ENCODE peak calls at places on chromosomes 11 and 22, in seven cellular contexts. One of them, this sample, is unnamed.

GRCh38 chr22:30878516-30879365 is 89.8 kb downstream of the MORC2 start:
- DNase-seq in AG04450: no peak
- DNase-seq in astrocyte of the spinal cord: no peak
- DNase-seq in Peyer's patch: no peak
- DNase-seq in lung: no peak
- DNase-seq in stomach: no peak
- DNase-seq in psoas muscle: no peak
- DNase-seq in this sample: peak; percentile 12

GRCh38 chr11:46049325-46049860 is 71.9 kb downstream of the PHF21A start:
- DNase-seq in AG04450: no peak
- DNase-seq in astrocyte of the spinal cord: no peak
- DNase-seq in Peyer's patch: no peak
- DNase-seq in lung: no peak
- DNase-seq in stomach: no peak
- DNase-seq in psoas muscle: no peak
- DNase-seq in this sample: no peak

GRCh38 chr11:128284634-128285033 is 302.7 kb downstream of the ETS1 start:
- DNase-seq in AG04450: no peak
- DNase-seq in astrocyte of the spinal cord: no peak
- DNase-seq in Peyer's patch: no peak
- DNase-seq in lung: no peak
- DNase-seq in stomach: no peak
- DNase-seq in psoas muscle: no peak
- DNase-seq in this sample: no peak

GRCh38 chr11:8814209-8814922 is 96.6 kb upstream of the AKIP1 start:
- DNase-seq in AG04450: no peak
- DNase-seq in astrocyte of the spinal cord: peak; percentile 46
- DNase-seq in Peyer's patch: no peak
- DNase-seq in lung: peak; percentile 32
- DNase-seq in stomach: no peak
- DNase-seq in psoas muscle: no peak
- DNase-seq in this sample: no peak

GRCh38 chr11:65555693-65556231 is 2.4 kb downstream of the LTBP3 start:
- DNase-seq in AG04450: peak; percentile 29
- DNase-seq in astrocyte of the spinal cord: peak; percentile 90
- DNase-seq in Peyer's patch: no peak
- DNase-seq in lung: no peak
- DNase-seq in stomach: no peak
- DNase-seq in psoas muscle: peak; percentile 83
- DNase-seq in this sample: peak; percentile 68

GRCh38 chr22:44542561-44543222 is 44.7 kb upstream of the RTL6 start:
- DNase-seq in AG04450: no peak
- DNase-seq in astrocyte of the spinal cord: no peak
- DNase-seq in Peyer's patch: no peak
- DNase-seq in lung: no peak
- DNase-seq in stomach: no peak
- DNase-seq in psoas muscle: no peak
- DNase-seq in this sample: no peak

GRCh38 chr11:2193099-2193886 is 21.7 kb upstream of the TH start:
- DNase-seq in AG04450: no peak
- DNase-seq in astrocyte of the spinal cord: no peak
- DNase-seq in Peyer's patch: no peak
- DNase-seq in lung: no peak
- DNase-seq in stomach: peak; percentile 57
- DNase-seq in psoas muscle: no peak
- DNase-seq in this sample: no peak

GRCh38 chr22:43370045-43370444 is 26.9 kb upstream of the SCUBE1 start:
- DNase-seq in AG04450: no peak
- DNase-seq in astrocyte of the spinal cord: no peak
- DNase-seq in Peyer's patch: no peak
- DNase-seq in lung: no peak
- DNase-seq in stomach: no peak
- DNase-seq in psoas muscle: no peak
- DNase-seq in this sample: no peak

GRCh38 chr22:30324008-30324730 is 2.6 kb downstream of the TBC1D10A start:
- DNase-seq in AG04450: no peak
- DNase-seq in astrocyte of the spinal cord: peak; percentile 46
- DNase-seq in Peyer's patch: peak; percentile 43
- DNase-seq in lung: no peak
- DNase-seq in stomach: no peak
- DNase-seq in psoas muscle: peak; percentile 39
- DNase-seq in this sample: no peak

GRCh38 chr11:2950825-2951224 is 21.6 kb upstream of the PHLDA2 start:
- DNase-seq in AG04450: no peak
- DNase-seq in astrocyte of the spinal cord: peak; percentile 54
- DNase-seq in Peyer's patch: no peak
- DNase-seq in lung: no peak
- DNase-seq in stomach: no peak
- DNase-seq in psoas muscle: no peak
- DNase-seq in this sample: peak; percentile 65

GRCh38 chr11:65378928-65379638 is 3.4 kb downstream of the SLC25A45 start:
- DNase-seq in AG04450: no peak
- DNase-seq in astrocyte of the spinal cord: no peak
- DNase-seq in Peyer's patch: no peak
- DNase-seq in lung: no peak
- DNase-seq in stomach: no peak
- DNase-seq in psoas muscle: no peak
- DNase-seq in this sample: no peak

GRCh38 chr22:29018293-29019189 is 43.1 kb downstream of the C22orf31 start:
- DNase-seq in AG04450: no peak
- DNase-seq in astrocyte of the spinal cord: no peak
- DNase-seq in Peyer's patch: no peak
- DNase-seq in lung: no peak
- DNase-seq in stomach: no peak
- DNase-seq in psoas muscle: no peak
- DNase-seq in this sample: no peak

GRCh38 chr22:17120711-17121234 is 387 bp downstream of the TMEM121B start:
- DNase-seq in AG04450: no peak
- DNase-seq in astrocyte of the spinal cord: no peak
- DNase-seq in Peyer's patch: no peak
- DNase-seq in lung: no peak
- DNase-seq in stomach: no peak
- DNase-seq in psoas muscle: peak; percentile 55
- DNase-seq in this sample: no peak

GRCh38 chr11:64710418-64711137 is 12.4 kb downstream of the NRXN2 start:
- DNase-seq in AG04450: no peak
- DNase-seq in astrocyte of the spinal cord: peak; percentile 21
- DNase-seq in Peyer's patch: no peak
- DNase-seq in lung: no peak
- DNase-seq in stomach: no peak
- DNase-seq in psoas muscle: no peak
- DNase-seq in this sample: peak; percentile 35

GRCh38 chr11:105024394-105024793 is 1.4 kb upstream of the CASP5 start:
- DNase-seq in AG04450: no peak
- DNase-seq in astrocyte of the spinal cord: no peak
- DNase-seq in Peyer's patch: no peak
- DNase-seq in lung: no peak
- DNase-seq in stomach: no peak
- DNase-seq in psoas muscle: no peak
- DNase-seq in this sample: no peak

GRCh38 chr11:108498046-108498815 is at the start of gene POGLUT3:
- DNase-seq in AG04450: no peak
- DNase-seq in astrocyte of the spinal cord: peak; percentile 55
- DNase-seq in Peyer's patch: peak; percentile 22
- DNase-seq in lung: peak; percentile 45
- DNase-seq in stomach: peak; percentile 61
- DNase-seq in psoas muscle: peak; percentile 79
- DNase-seq in this sample: peak; percentile 51

GRCh38 chr22:32333769-32334639 is 23.7 kb upstream of the RFPL3 start:
- DNase-seq in AG04450: no peak
- DNase-seq in astrocyte of the spinal cord: no peak
- DNase-seq in Peyer's patch: no peak
- DNase-seq in lung: no peak
- DNase-seq in stomach: no peak
- DNase-seq in psoas muscle: no peak
- DNase-seq in this sample: no peak

GRCh38 chr11:35011389-35011788 is 95.0 kb downstream of the PDHX start:
- DNase-seq in AG04450: no peak
- DNase-seq in astrocyte of the spinal cord: peak; percentile 36
- DNase-seq in Peyer's patch: no peak
- DNase-seq in lung: no peak
- DNase-seq in stomach: no peak
- DNase-seq in psoas muscle: no peak
- DNase-seq in this sample: no peak

GRCh38 chr22:41380993-41381328 is 781 bp upstream of the TEF start:
- DNase-seq in AG04450: peak; percentile 89
- DNase-seq in astrocyte of the spinal cord: peak; percentile 73
- DNase-seq in Peyer's patch: peak; percentile 31
- DNase-seq in lung: peak; percentile 85
- DNase-seq in stomach: peak; percentile 77
- DNase-seq in psoas muscle: peak; percentile 94
- DNase-seq in this sample: peak; percentile 96

GRCh38 chr11:6650980-6651379 is 4.6 kb downstream of the DCHS1 start:
- DNase-seq in AG04450: no peak
- DNase-seq in astrocyte of the spinal cord: no peak
- DNase-seq in Peyer's patch: no peak
- DNase-seq in lung: no peak
- DNase-seq in stomach: no peak
- DNase-seq in psoas muscle: no peak
- DNase-seq in this sample: no peak

GRCh38 chr11:134347441-134347840 is 15.7 kb downstream of the GLB1L2 start:
- DNase-seq in AG04450: no peak
- DNase-seq in astrocyte of the spinal cord: no peak
- DNase-seq in Peyer's patch: no peak
- DNase-seq in lung: no peak
- DNase-seq in stomach: no peak
- DNase-seq in psoas muscle: no peak
- DNase-seq in this sample: no peak

GRCh38 chr11:69155302-69156198 is at the start of gene SMIM38:
- DNase-seq in AG04450: no peak
- DNase-seq in astrocyte of the spinal cord: no peak
- DNase-seq in Peyer's patch: no peak
- DNase-seq in lung: no peak
- DNase-seq in stomach: peak; percentile 63
- DNase-seq in psoas muscle: no peak
- DNase-seq in this sample: no peak
- H3K4me3 ChIP-seq in AG04450: no peak within 1 kb of the TSS
- H3K4me3 ChIP-seq in astrocyte of the spinal cord: no peak within 1 kb of the TSS
- H3K4me3 ChIP-seq in Peyer's patch: no peak within 1 kb of the TSS
- H3K4me3 ChIP-seq in lung: no peak within 1 kb of the TSS
- H3K4me3 ChIP-seq in stomach: peak within 1 kb of the TSS; percentile 18
- H3K4me3 ChIP-seq in psoas muscle: no peak within 1 kb of the TSS
- H3K4me3 ChIP-seq in this sample: no peak within 1 kb of the TSS

DNA sequence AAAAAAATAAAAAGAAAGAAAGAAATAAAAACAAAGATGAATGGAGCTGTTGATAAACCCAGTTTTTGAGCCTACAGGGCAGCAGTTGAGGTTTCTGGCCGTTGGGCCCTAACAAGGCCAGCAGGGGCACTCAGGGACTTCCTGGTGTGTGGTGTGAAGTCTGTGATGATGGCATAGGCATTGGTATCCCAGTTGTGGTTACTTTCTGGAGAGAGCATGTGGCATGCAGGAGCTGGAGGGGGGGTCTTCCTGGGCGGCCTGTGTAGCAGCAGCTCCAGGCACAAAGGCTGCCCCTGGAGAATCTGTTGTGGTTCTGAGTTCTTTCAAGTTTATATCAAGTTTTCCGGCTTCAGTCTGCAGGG is 2.0 kb upstream of the TXNRD2 start:
- DNase-seq in AG04450: no peak
- DNase-seq in astrocyte of the spinal cord: peak; percentile 78
- DNase-seq in Peyer's patch: no peak
- DNase-seq in lung: no peak
- DNase-seq in stomach: no peak
- DNase-seq in psoas muscle: no peak
- DNase-seq in this sample: peak; percentile 83
- TF ChIP-seq CTCF in AG04450: peak; percentile 17
- TF ChIP-seq CTCF in astrocyte of the spinal cord: no peak
- TF ChIP-seq CTCF in Peyer's patch: no peak
- TF ChIP-seq CTCF in lung: no peak
- TF ChIP-seq CTCF in stomach: no peak
- TF ChIP-seq CTCF in psoas muscle: peak; percentile 6
- TF ChIP-seq CTCF in this sample: peak; percentile 13

DNA sequence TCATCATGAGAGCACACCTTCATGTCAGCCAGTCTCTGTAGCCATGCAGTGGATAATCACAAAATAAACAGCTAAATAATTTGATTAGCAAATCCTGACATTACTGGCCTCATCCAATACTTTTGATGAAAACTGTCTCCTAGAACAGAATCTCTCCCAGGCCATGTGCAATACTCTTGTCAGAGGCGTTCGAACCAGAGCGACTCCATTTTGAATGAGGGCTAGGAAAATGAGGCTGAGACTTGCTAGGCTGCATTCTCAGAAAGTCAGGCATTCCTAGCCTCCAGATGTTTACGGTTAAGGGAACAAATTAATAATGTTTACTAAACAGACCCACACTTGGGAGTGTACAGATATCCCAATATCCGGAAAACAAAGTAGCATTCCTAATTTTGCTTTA is 69.9 kb downstream of the FAM168A start:
- DNase-seq in AG04450: no peak
- DNase-seq in astrocyte of the spinal cord: no peak
- DNase-seq in Peyer's patch: no peak
- DNase-seq in lung: no peak
- DNase-seq in stomach: no peak
- DNase-seq in psoas muscle: no peak
- DNase-seq in this sample: no peak
- H3K4me3 ChIP-seq in AG04450: no peak overlapping the region
- H3K4me3 ChIP-seq in astrocyte of the spinal cord: no peak overlapping the region
- H3K4me3 ChIP-seq in Peyer's patch: no peak overlapping the region
- H3K4me3 ChIP-seq in lung: no peak overlapping the region
- H3K4me3 ChIP-seq in stomach: no peak overlapping the region
- H3K4me3 ChIP-seq in psoas muscle: no peak overlapping the region
- H3K4me3 ChIP-seq in this sample: no peak overlapping the region

GRCh38 chr22:46480396-46480795 is 57.0 kb downstream of the CELSR1 start:
- DNase-seq in AG04450: no peak
- DNase-seq in astrocyte of the spinal cord: no peak
- DNase-seq in Peyer's patch: no peak
- DNase-seq in lung: no peak
- DNase-seq in stomach: no peak
- DNase-seq in psoas muscle: no peak
- DNase-seq in this sample: no peak

GRCh38 chr22:46482311-46482710 is 55.1 kb downstream of the CELSR1 start:
- DNase-seq in AG04450: no peak
- DNase-seq in astrocyte of the spinal cord: no peak
- DNase-seq in Peyer's patch: no peak
- DNase-seq in lung: no peak
- DNase-seq in stomach: no peak
- DNase-seq in psoas muscle: no peak
- DNase-seq in this sample: no peak

GRCh38 chr22:46479046-46479445 is 58.4 kb downstream of the CELSR1 start:
- DNase-seq in AG04450: no peak
- DNase-seq in astrocyte of the spinal cord: no peak
- DNase-seq in Peyer's patch: no peak
- DNase-seq in lung: no peak
- DNase-seq in stomach: no peak
- DNase-seq in psoas muscle: no peak
- DNase-seq in this sample: no peak

GRCh38 chr22:46483353-46483752 is 54.1 kb downstream of the CELSR1 start:
- DNase-seq in AG04450: no peak
- DNase-seq in astrocyte of the spinal cord: no peak
- DNase-seq in Peyer's patch: no peak
- DNase-seq in lung: no peak
- DNase-seq in stomach: no peak
- DNase-seq in psoas muscle: no peak
- DNase-seq in this sample: no peak

DNA sequence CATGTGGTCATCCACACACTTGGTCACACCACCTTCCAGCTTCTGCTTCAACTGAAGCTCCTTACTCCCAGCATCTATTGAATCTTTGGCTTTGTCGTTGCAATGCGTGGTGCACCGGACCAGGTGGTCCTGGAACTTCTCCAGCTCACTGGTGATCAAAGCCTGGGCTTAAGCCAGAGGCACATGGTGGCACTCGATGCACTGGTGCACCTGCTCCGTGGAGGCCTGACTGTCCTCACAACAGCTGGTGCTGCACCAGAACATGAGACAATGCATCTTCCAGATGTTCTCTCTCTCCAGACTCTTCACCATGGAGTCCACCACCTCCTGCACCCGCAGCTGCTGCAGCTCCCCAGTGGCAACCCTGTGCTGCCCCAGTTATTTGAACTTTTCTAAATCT is 56.0 kb downstream of the CELSR1 start:
- DNase-seq in AG04450: no peak
- DNase-seq in astrocyte of the spinal cord: no peak
- DNase-seq in Peyer's patch: no peak
- DNase-seq in lung: no peak
- DNase-seq in stomach: no peak
- DNase-seq in psoas muscle: no peak
- DNase-seq in this sample: no peak
- TF ChIP-seq CTCF in AG04450: no peak
- TF ChIP-seq CTCF in astrocyte of the spinal cord: no peak
- TF ChIP-seq CTCF in Peyer's patch: no peak
- TF ChIP-seq CTCF in lung: no peak
- TF ChIP-seq CTCF in stomach: no peak
- TF ChIP-seq CTCF in psoas muscle: no peak
- TF ChIP-seq CTCF in this sample: no peak